ENCODE peak calls at places on chromosomes 7 and 10, in six cellular contexts. One of them, this sample, is unnamed. For H3K27me3 and H3K4me1, the result is how much of the 10 kb centered on the place peaks cover.

GRCh38 chr7:24233386-24233785 is 50.6 kb upstream of the NPY start:
- DNase-seq in small intestine: no peak
- DNase-seq in neural progenitor cell: no peak
- DNase-seq in cardiac muscle cell: no peak
- DNase-seq in MM.1S: no peak
- DNase-seq in upper lobe of right lung: no peak
- DNase-seq in this sample: no peak

GRCh38 chr10:91864744-91865143 is 44.5 kb downstream of the FGFBP3 start:
- DNase-seq in cardiac muscle cell: no peak
- DNase-seq in MM.1S: no peak
- DNase-seq in upper lobe of right lung: no peak
- DNase-seq in neural progenitor cell: no peak
- DNase-seq in small intestine: no peak
- DNase-seq in this sample: no peak

GRCh38 chr10:127405221-127405620 is 143.9 kb upstream of the NPS start:
- DNase-seq in upper lobe of right lung: no peak
- DNase-seq in MM.1S: no peak
- DNase-seq in small intestine: no peak
- DNase-seq in cardiac muscle cell: peak
- DNase-seq in neural progenitor cell: no peak
- DNase-seq in this sample: no peak

GRCh38 chr7:157502701-157503111 is 165.9 kb downstream of the DNAJB6 start:
- DNase-seq in MM.1S: no peak
- DNase-seq in small intestine: peak
- DNase-seq in upper lobe of right lung: peak
- DNase-seq in neural progenitor cell: no peak
- DNase-seq in cardiac muscle cell: peak
- DNase-seq in this sample: no peak

GRCh38 chr7:69768986-69769595 is 170.8 kb downstream of the AUTS2 start:
- DNase-seq in cardiac muscle cell: peak
- DNase-seq in neural progenitor cell: no peak
- DNase-seq in small intestine: no peak
- DNase-seq in upper lobe of right lung: no peak
- DNase-seq in MM.1S: no peak
- DNase-seq in this sample: no peak

GRCh38 chr10:125000366-125001312 is 58.7 kb downstream of the ZRANB1 start:
- DNase-seq in small intestine: no peak
- DNase-seq in upper lobe of right lung: peak
- DNase-seq in cardiac muscle cell: peak
- DNase-seq in MM.1S: no peak
- DNase-seq in neural progenitor cell: peak
- DNase-seq in this sample: no peak

GRCh38 chr10:78914502-78915330 is 154.1 kb upstream of the ZMIZ1 start:
- DNase-seq in cardiac muscle cell: no peak
- DNase-seq in neural progenitor cell: no peak
- DNase-seq in MM.1S: no peak
- DNase-seq in small intestine: peak
- DNase-seq in upper lobe of right lung: peak
- DNase-seq in this sample: no peak

GRCh38 chr10:28910960-28911359 is 233.6 kb downstream of the BAMBI start:
- DNase-seq in cardiac muscle cell: peak
- DNase-seq in small intestine: no peak
- DNase-seq in MM.1S: no peak
- DNase-seq in upper lobe of right lung: no peak
- DNase-seq in neural progenitor cell: no peak
- DNase-seq in this sample: no peak

GRCh38 chr7:42142089-42142488 is 94.9 kb downstream of the GLI3 start:
- DNase-seq in small intestine: no peak
- DNase-seq in cardiac muscle cell: no peak
- DNase-seq in neural progenitor cell: no peak
- DNase-seq in upper lobe of right lung: no peak
- DNase-seq in MM.1S: no peak
- DNase-seq in this sample: no peak

GRCh38 chr7:36583318-36583717 is 141.0 kb downstream of the AOAH start:
- DNase-seq in upper lobe of right lung: no peak
- DNase-seq in cardiac muscle cell: no peak
- DNase-seq in neural progenitor cell: no peak
- DNase-seq in MM.1S: no peak
- DNase-seq in small intestine: no peak
- DNase-seq in this sample: no peak

GRCh38 chr10:117934477-117934876 is 112.3 kb downstream of the RAB11FIP2 start:
- DNase-seq in neural progenitor cell: peak
- DNase-seq in MM.1S: no peak
- DNase-seq in cardiac muscle cell: no peak
- DNase-seq in small intestine: no peak
- DNase-seq in upper lobe of right lung: no peak
- DNase-seq in this sample: no peak

GRCh38 chr7:47671358-47671757 is 89.4 kb upstream of the TNS3 start:
- DNase-seq in neural progenitor cell: no peak
- DNase-seq in upper lobe of right lung: no peak
- DNase-seq in small intestine: no peak
- DNase-seq in MM.1S: no peak
- DNase-seq in cardiac muscle cell: no peak
- DNase-seq in this sample: no peak

GRCh38 chr7:90596745-90597526 is 815 bp downstream of the CDK14 start:
- DNase-seq in cardiac muscle cell: peak
- DNase-seq in small intestine: no peak
- DNase-seq in MM.1S: no peak
- DNase-seq in neural progenitor cell: peak
- DNase-seq in upper lobe of right lung: no peak
- DNase-seq in this sample: no peak

GRCh38 chr7:101121996-101122932 is 4.6 kb upstream of the SERPINE1 start:
- DNase-seq in neural progenitor cell: peak
- DNase-seq in small intestine: peak
- DNase-seq in MM.1S: no peak
- DNase-seq in upper lobe of right lung: peak
- DNase-seq in cardiac muscle cell: peak
- DNase-seq in this sample: no peak

GRCh38 chr7:101119876-101120275 is 7.0 kb upstream of the SERPINE1 start:
- DNase-seq in MM.1S: no peak
- DNase-seq in cardiac muscle cell: peak
- DNase-seq in neural progenitor cell: no peak
- DNase-seq in small intestine: no peak
- DNase-seq in upper lobe of right lung: no peak
- DNase-seq in this sample: no peak

GRCh38 chr7:101122933-101123702 is 3.8 kb upstream of the SERPINE1 start:
- DNase-seq in MM.1S: no peak
- DNase-seq in neural progenitor cell: no peak
- DNase-seq in cardiac muscle cell: no peak
- DNase-seq in upper lobe of right lung: no peak
- DNase-seq in small intestine: no peak
- DNase-seq in this sample: no peak

GRCh38 chr7:101118856-101119255 is 8.0 kb upstream of the SERPINE1 start:
- DNase-seq in cardiac muscle cell: no peak
- DNase-seq in neural progenitor cell: no peak
- DNase-seq in small intestine: no peak
- DNase-seq in upper lobe of right lung: no peak
- DNase-seq in MM.1S: no peak
- DNase-seq in this sample: no peak

DNA sequence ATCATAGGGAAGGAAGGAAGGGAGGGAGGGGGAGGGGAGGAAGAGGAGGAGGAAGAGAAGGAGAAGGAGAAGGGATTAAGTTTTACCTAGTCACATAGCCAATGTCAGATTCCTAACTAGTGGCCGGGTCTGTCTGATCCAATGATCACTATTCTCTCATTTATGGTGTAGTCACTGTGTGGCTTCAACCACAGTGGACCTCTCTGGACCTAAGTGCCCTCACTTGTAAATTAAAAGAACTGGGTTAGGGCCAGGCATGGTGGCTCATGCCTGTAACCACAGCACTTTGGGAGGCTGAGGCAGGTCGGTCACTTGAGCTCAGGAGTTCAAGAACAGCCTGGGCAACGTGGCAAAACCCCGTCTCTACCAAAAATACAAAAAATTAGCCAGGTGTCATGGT is 6.6 kb upstream of the SERPINE1 start:
- DNase-seq in upper lobe of right lung: no peak
- DNase-seq in small intestine: no peak
- DNase-seq in cardiac muscle cell: no peak
- DNase-seq in neural progenitor cell: no peak
- DNase-seq in MM.1S: no peak
- DNase-seq in this sample: no peak
- H3K27me3 ChIP-seq in upper lobe of right lung: under half
- H3K27me3 ChIP-seq in small intestine: under half
- H3K27me3 ChIP-seq in cardiac muscle cell: under half
- H3K27me3 ChIP-seq in neural progenitor cell: under half
- H3K27me3 ChIP-seq in MM.1S: half or more
- H3K27me3 ChIP-seq in this sample: under half

GRCh38 chr10:132422931-132423813 is 26.2 kb downstream of the PWWP2B start:
- DNase-seq in upper lobe of right lung: no peak
- DNase-seq in neural progenitor cell: no peak
- DNase-seq in small intestine: no peak
- DNase-seq in cardiac muscle cell: no peak
- DNase-seq in MM.1S: no peak
- DNase-seq in this sample: no peak
- H3K4me3 ChIP-seq in upper lobe of right lung: no peak
- H3K4me3 ChIP-seq in neural progenitor cell: no peak
- H3K4me3 ChIP-seq in small intestine: no peak
- H3K4me3 ChIP-seq in cardiac muscle cell: no peak
- H3K4me3 ChIP-seq in MM.1S: no peak
- H3K4me3 ChIP-seq in this sample: no peak

GRCh38 chr10:42979730-42980467 is 97.0 kb upstream of the RET start:
- DNase-seq in MM.1S: no peak
- DNase-seq in upper lobe of right lung: no peak
- DNase-seq in cardiac muscle cell: no peak
- DNase-seq in small intestine: no peak
- DNase-seq in neural progenitor cell: no peak
- DNase-seq in this sample: no peak
- H3K4me1 ChIP-seq in MM.1S: under half
- H3K4me1 ChIP-seq in upper lobe of right lung: under half
- H3K4me1 ChIP-seq in cardiac muscle cell: under half
- H3K4me1 ChIP-seq in small intestine: under half
- H3K4me1 ChIP-seq in neural progenitor cell: under half
- H3K4me1 ChIP-seq in this sample: under half

GRCh38 chr10:48947690-48948418 is 8.2 kb upstream of the LRRC18 start:
- DNase-seq in MM.1S: no peak
- DNase-seq in small intestine: no peak
- DNase-seq in upper lobe of right lung: peak
- DNase-seq in cardiac muscle cell: no peak
- DNase-seq in neural progenitor cell: no peak
- DNase-seq in this sample: no peak
- H3K27me3 ChIP-seq in MM.1S: under half
- H3K27me3 ChIP-seq in small intestine: under half
- H3K27me3 ChIP-seq in upper lobe of right lung: under half
- H3K27me3 ChIP-seq in cardiac muscle cell: under half
- H3K27me3 ChIP-seq in neural progenitor cell: under half
- H3K27me3 ChIP-seq in this sample: under half

GRCh38 chr10:63866075-63866746 is 345.0 kb downstream of the REEP3 start:
- DNase-seq in upper lobe of right lung: peak
- DNase-seq in MM.1S: peak
- DNase-seq in small intestine: peak
- DNase-seq in cardiac muscle cell: peak
- DNase-seq in neural progenitor cell: peak
- DNase-seq in this sample: peak
- H3K4me3 ChIP-seq in upper lobe of right lung: no peak
- H3K4me3 ChIP-seq in MM.1S: peak
- H3K4me3 ChIP-seq in small intestine: no peak
- H3K4me3 ChIP-seq in cardiac muscle cell: peak
- H3K4me3 ChIP-seq in neural progenitor cell: peak
- H3K4me3 ChIP-seq in this sample: peak

DNA sequence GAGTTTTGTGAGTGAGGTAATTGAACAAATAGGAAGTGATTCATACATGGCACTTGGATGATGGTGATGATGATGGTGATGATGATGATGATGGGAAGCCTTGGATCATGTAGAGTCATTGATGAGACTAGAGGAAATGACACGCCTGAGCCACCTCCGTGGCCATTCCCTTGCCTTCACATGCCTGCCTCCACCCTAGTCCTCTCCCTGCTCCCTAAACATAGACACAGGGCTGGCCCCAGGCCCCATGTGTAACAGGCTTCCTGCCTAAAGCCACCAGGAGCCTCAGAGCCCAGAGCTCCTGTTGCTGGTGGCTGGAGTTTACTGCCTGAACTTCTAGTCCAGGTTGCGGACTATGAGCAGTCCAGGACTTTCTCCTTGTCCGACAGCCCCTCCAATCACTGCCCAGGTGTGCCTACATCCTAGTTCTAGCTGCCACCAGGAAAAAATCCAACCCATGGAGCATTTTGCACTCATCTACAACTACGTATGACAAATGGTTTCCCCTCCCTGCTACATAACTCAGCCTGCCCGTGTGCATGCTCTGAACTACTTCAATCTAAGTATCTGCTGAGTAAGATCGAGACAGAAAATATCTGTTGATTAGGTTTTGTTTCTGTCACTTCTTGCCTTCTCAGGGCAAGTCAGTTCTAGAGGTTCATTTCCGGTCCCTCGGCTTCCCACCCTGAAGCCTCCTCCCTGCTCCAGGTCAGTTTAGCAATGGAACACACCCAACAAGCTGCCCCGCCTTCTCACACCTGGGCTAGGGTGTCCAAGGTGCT is 35.5 kb upstream of the KDM7A start:
- DNase-seq in neural progenitor cell: no peak
- DNase-seq in cardiac muscle cell: no peak
- DNase-seq in upper lobe of right lung: no peak
- DNase-seq in MM.1S: peak
- DNase-seq in small intestine: peak
- DNase-seq in this sample: no peak
- H3K4me1 ChIP-seq in neural progenitor cell: under half
- H3K4me1 ChIP-seq in cardiac muscle cell: under half
- H3K4me1 ChIP-seq in upper lobe of right lung: under half
- H3K4me1 ChIP-seq in MM.1S: half or more
- H3K4me1 ChIP-seq in small intestine: under half
- H3K4me1 ChIP-seq in this sample: under half

This sample was measured in iPS DF 6.9.